ENCODE peak calls at places on chromosome 17, in seven cellular contexts. P is stimulated activated CD4-positive, alpha-beta T cell treated with anti-CD3 and anti-CD28 coated beads, Interleukin-4, amount 100 ng/mL, for 48 hours; W is stimulated activated CD8-positive, alpha-beta memory T cell treated with anti-CD3 and anti-CD28 coated beads, Interleukin-4, amount 100 ng/mL, for 24 hours; G is posterior cingulate gyrus; H is T-cell; V is epithelial cell of esophagus; J is transverse colon. D is an unnamed sample.

GRCh38 chr17:62017912-62018311 is 47.2 kb downstream of the MED13 start:
- DNase-seq in P (no peak), W (no peak), G (no peak), H (no peak), V (peak), J (no peak), D (no peak)

GRCh38 chr17:45256114-45256966 is 5.6 kb downstream of the SPATA32 start:
- DNase-seq in P (no peak), W (no peak), G (no peak), H (no peak), V (no peak), J (no peak), D (peak)

GRCh38 chr17:76599699-76600460 is 14.2 kb upstream of the ST6GALNAC2 start:
- DNase-seq in P (no peak), W (no peak), G (no peak), H (no peak), V (peak), J (no peak), D (no peak)

GRCh38 chr17:40558651-40559015 is 6.6 kb downstream of the CCR7 start:
- DNase-seq in P (no peak), W (no peak), G (no peak), H (no peak), V (no peak), J (no peak), D (no peak)

GRCh38 chr17:11446316-11446715 is 152.0 kb upstream of the DNAH9 start:
- DNase-seq in P (no peak), W (no peak), G (no peak), H (no peak), V (no peak), J (no peak), D (no peak)

GRCh38 chr17:34401165-34401564 is 38.1 kb upstream of the CCL1 start:
- DNase-seq in P (no peak), W (no peak), G (no peak), H (no peak), V (peak), J (no peak), D (no peak)

GRCh38 chr17:81961087-81961514 is at the start of gene NOTUM:
- DNase-seq in P (no peak), W (no peak), G (no peak), H (no peak), V (no peak), J (no peak), D (peak)

GRCh38 chr17:80026359-80027042 is 9.2 kb downstream of the TBC1D16 start:
- DNase-seq in P (no peak), W (no peak), G (no peak), H (no peak), V (peak), J (peak), D (no peak)

GRCh38 chr17:74922694-74923537 is at the start of gene USH1G:
- DNase-seq in P (no peak), W (no peak), G (no peak), H (no peak), V (peak), J (peak), D (peak)

GRCh38 chr17:80379348-80379747 is 35.6 kb upstream of the ENDOV start:
- DNase-seq in P (no peak), W (no peak), G (no peak), H (no peak), V (no peak), J (no peak), D (no peak)

GRCh38 chr17:76131692-76132573 is 9.1 kb downstream of the FOXJ1 start:
- DNase-seq in P (no peak), W (no peak), G (no peak), H (no peak), V (peak), J (no peak), D (peak)

GRCh38 chr17:47995241-47995935 is 24.5 kb downstream of the CDK5RAP3 start:
- DNase-seq in P (no peak), W (no peak), G (no peak), H (no peak), V (no peak), J (no peak), D (peak)

GRCh38 chr17:77535435-77535834 is 394.7 kb downstream of the SEC14L1 start:
- DNase-seq in P (no peak), W (no peak), G (no peak), H (no peak), V (no peak), J (no peak), D (no peak)

GRCh38 chr17:80182845-80183223 is 13.0 kb downstream of the CARD14 start:
- DNase-seq in P (no peak), W (no peak), G (no peak), H (no peak), V (no peak), J (no peak), D (no peak)

GRCh38 chr17:34667656-34668055 is 88.3 kb downstream of the TMEM132E start:
- DNase-seq in P (no peak), W (no peak), G (peak), H (no peak), V (no peak), J (no peak), D (no peak)

GRCh38 chr17:8029121-8029520 is 9.7 kb upstream of the ALOX15B start:
- DNase-seq in P (no peak), W (no peak), G (no peak), H (no peak), V (peak), J (no peak), D (no peak)

GRCh38 chr17:47808036-47808829 is 13.4 kb downstream of the OSBPL7 start:
- DNase-seq in P (no peak), W (no peak), G (no peak), H (no peak), V (no peak), J (no peak), D (no peak)

GRCh38 chr17:44966348-44967025 is 1.6 kb downstream of the C1QL1 start:
- DNase-seq in P (no peak), W (no peak), G (no peak), H (no peak), V (no peak), J (no peak), D (peak)

GRCh38 chr17:40315206-40315605 is 6.2 kb downstream of the RARA start:
- DNase-seq in P (no peak), W (no peak), G (no peak), H (no peak), V (no peak), J (no peak), D (no peak)

GRCh38 chr17:19460695-19461094 is 49.7 kb downstream of the RNF112 start:
- DNase-seq in P (no peak), W (no peak), G (peak), H (no peak), V (no peak), J (peak), D (peak)

GRCh38 chr17:15501788-15502187 is 34.4 kb upstream of the CDRT4 start:
- DNase-seq in P (no peak), W (no peak), G (no peak), H (no peak), V (no peak), J (no peak), D (no peak)